ENCODE peak calls at places on chromosomes 6 and 20, in four cellular contexts. A is K562, Z is GM12878, G is H1. B is an unnamed sample.

GRCh38 chr20:7939663-7940062 is 595 bp downstream of the HAO1 start:
- DNase-seq in Z (no peak), G (no peak), A (no peak), B (no peak)

GRCh38 chr6:118867181-118867580 is 26.8 kb upstream of the ASF1A start:
- DNase-seq in G (no peak), Z (no peak), A (no peak), B (no peak)

GRCh38 chr6:17831135-17831534 is 124.4 kb upstream of the NUP153 start:
- DNase-seq in Z (no peak), A (no peak), G (no peak), B (no peak)

GRCh38 chr6:165659945-165660862 is 2.8 kb downstream of the PDE10A start:
- DNase-seq in Z (no peak), A (no peak), G (no peak), B (no peak)

GRCh38 chr6:63094947-63095346 is 116.3 kb upstream of the FKBP1C start:
- DNase-seq in G (no peak), A (no peak), Z (no peak), B (no peak)

GRCh38 chr6:77173472-77174074 is 289.7 kb downstream of the HTR1B start:
- DNase-seq in A (no peak), Z (no peak), G (peak), B (no peak)

GRCh38 chr6:13351271-13351670 is 22.9 kb upstream of the TBC1D7 start:
- DNase-seq in A (no peak), Z (no peak), G (no peak), B (no peak)

GRCh38 chr6:14738933-14739332 is 506.9 kb upstream of the JARID2 start:
- DNase-seq in G (no peak), A (no peak), Z (no peak), B (no peak)

GRCh38 chr6:4435981-4436445 is 300.6 kb upstream of the ECI2 start:
- DNase-seq in A (no peak), G (no peak), Z (no peak), B (no peak)

GRCh38 chr20:62795023-62795761 is 1.1 kb upstream of the MRGBP start:
- DNase-seq in Z (no peak), G (no peak), A (peak), B (no peak)

GRCh38 chr6:71403422-71404134 is 115.0 kb downstream of the OGFRL1 start:
- DNase-seq in G (no peak), A (no peak), Z (no peak), B (no peak)

GRCh38 chr20:32479697-32480140 is 105.4 kb downstream of the NOL4L start:
- DNase-seq in A (no peak), G (no peak), Z (no peak), B (no peak)

GRCh38 chr6:155247618-155248017 is 16.2 kb upstream of the CLDN20 start:
- DNase-seq in Z (no peak), G (no peak), A (no peak), B (no peak)

GRCh38 chr20:13777171-13777601 is 7.5 kb downstream of the ESF1 start:
- DNase-seq in Z (no peak), G (no peak), A (no peak), B (peak)

GRCh38 chr20:61118429-61119224 is 133.4 kb upstream of the CDH4 start:
- DNase-seq in G (no peak), Z (no peak), A (no peak), B (no peak)

GRCh38 chr6:169146536-169146935 is 107.1 kb downstream of the THBS2 start:
- DNase-seq in A (peak), G (no peak), Z (no peak), B (no peak)

GRCh38 chr20:51335329-51335841 is 207.1 kb downstream of the NFATC2 start:
- DNase-seq in A (no peak), G (no peak), Z (no peak), B (no peak)

GRCh38 chr6:89984926-89985743 is 90.9 kb downstream of the GJA10 start:
- DNase-seq in Z (no peak), G (no peak), A (peak), B (no peak)

GRCh38 chr20:16020971-16021370 is 552.3 kb downstream of the KIF16B start:
- DNase-seq in G (no peak), A (no peak), Z (no peak), B (no peak)

GRCh38 chr6:100554228-100554627 is 89.5 kb upstream of the SIM1 start:
- DNase-seq in Z (no peak), G (no peak), A (no peak), B (no peak)

GRCh38 chr20:14093652-14094051 is 98.3 kb downstream of the MACROD2 start:
- DNase-seq in Z (no peak), A (no peak), G (no peak), B (no peak)

GRCh38 chr20:59460352-59460751 is 144.0 kb upstream of the PHACTR3 start:
- DNase-seq in Z (no peak), A (no peak), G (no peak), B (no peak)

GRCh38 chr6:152127429-152128165 is 320.1 kb downstream of the ESR1 start:
- DNase-seq in A (no peak), Z (no peak), G (no peak), B (no peak)

GRCh38 chr6:170184324-170184723 is 106.6 kb downstream of the DLL1 start:
- DNase-seq in G (no peak), A (no peak), Z (no peak), B (no peak)

GRCh38 chr20:46963758-46964181 is 69.1 kb downstream of the EYA2 start:
- DNase-seq in G (no peak), A (no peak), Z (no peak), B (no peak)

GRCh38 chr20:46959081-46959692 is 64.5 kb downstream of the EYA2 start:
- DNase-seq in G (no peak), Z (no peak), A (no peak), B (peak)

GRCh38 chr20:41632896-41633295 is 14.7 kb upstream of the CHD6 start:
- DNase-seq in A (no peak), Z (no peak), G (no peak), B (no peak)

GRCh38 chr6:32668226-32668747 is 1.8 kb upstream of the HLA-DQB1 start:
- DNase-seq in Z (peak), A (no peak), G (no peak), B (peak)

GRCh38 chr6:10101551-10102252 is 313.2 kb downstream of the TFAP2A start:
- DNase-seq in Z (no peak), G (no peak), A (no peak), B (no peak)

GRCh38 chr6:143206550-143206949 is 145.9 kb downstream of the AIG1 start:
- DNase-seq in Z (no peak), G (no peak), A (no peak), B (no peak)

GRCh38 chr20:24942679-24943078 is 6.4 kb upstream of the CST7 start:
- DNase-seq in A (no peak), G (no peak), Z (no peak), B (no peak)

GRCh38 chr6:50240986-50241385 is 191.3 kb upstream of the DEFB112 start:
- DNase-seq in A (no peak), Z (no peak), G (no peak), B (no peak)

GRCh38 chr6:148342146-148343027 is at the start of gene SASH1:
- DNase-seq in G (peak), A (no peak), Z (peak), B (peak)

GRCh38 chr6:148343028-148343374 is 363 bp downstream of the SASH1 start:
- DNase-seq in G (no peak), A (no peak), Z (no peak), B (no peak)

GRCh38 chr6:148345578-148345977 is 2.9 kb downstream of the SASH1 start:
- DNase-seq in G (no peak), A (no peak), Z (no peak), B (no peak)

GRCh38 chr6:148345176-148345575 is 2.5 kb downstream of the SASH1 start:
- DNase-seq in A (no peak), G (no peak), Z (no peak), B (no peak)

DNA sequence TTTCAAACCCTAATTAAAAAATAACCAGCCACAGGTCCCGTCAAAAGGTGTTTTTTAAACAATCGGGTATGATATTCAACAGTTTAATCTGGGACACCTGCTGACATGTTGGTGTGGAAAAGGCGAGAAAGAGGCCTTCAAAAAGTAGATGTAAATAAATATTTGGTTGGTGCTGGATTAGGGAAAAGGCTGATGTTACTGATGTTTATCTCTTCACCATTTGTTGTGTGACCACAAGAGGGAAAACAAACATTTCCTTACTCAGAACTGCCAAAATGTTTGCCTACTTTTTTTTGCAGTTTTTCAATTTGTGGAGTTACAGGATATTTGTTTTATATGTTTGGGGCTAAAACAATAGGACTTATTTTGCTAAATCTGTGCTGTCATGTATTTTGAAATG is 745 bp downstream of the SASH1 start:
- DNase-seq in G (no peak), Z (no peak), A (no peak), B (no peak)
- TF ChIP-seq ZNF274 in G (no peak), Z (no peak), A (no peak), B (no peak)

DNA sequence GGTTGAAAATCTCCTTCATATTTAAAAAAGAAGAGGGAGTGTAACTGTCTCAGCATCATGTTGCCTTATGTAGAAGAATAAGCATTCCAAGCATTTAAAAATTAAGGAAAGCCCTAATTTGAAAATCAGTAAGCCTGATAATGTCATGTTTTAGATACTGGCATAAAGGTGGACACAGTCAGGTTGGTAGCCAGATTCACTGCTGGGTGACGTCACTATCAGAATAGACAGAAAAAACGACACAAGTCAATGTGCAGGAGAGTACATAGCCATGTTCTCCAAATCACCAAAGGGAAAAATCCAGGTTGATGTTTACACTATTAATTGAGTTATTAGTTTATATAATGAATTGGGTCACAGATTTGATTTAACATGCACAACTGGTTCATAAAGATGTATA is 50.8 kb upstream of the POU3F2 start:
- DNase-seq in G (no peak), Z (no peak), A (no peak), B (no peak)
- TF ChIP-seq EGR1 in G (no peak), Z (no peak), A (no peak), B (no peak)

GRCh38 chr6:52876056-52876787 is 33.3 kb downstream of the GSTA3 start:
- DNase-seq in A (no peak), G (no peak), Z (no peak), B (no peak)

GRCh38 chr6:52881662-52881995 is 27.9 kb downstream of the GSTA3 start:
- DNase-seq in G (no peak), A (no peak), Z (no peak), B (no peak)

GRCh38 chr6:52881996-52882841 is 27.3 kb downstream of the GSTA3 start:
- DNase-seq in Z (peak), A (peak), G (no peak), B (peak)

GRCh38 chr6:52877786-52878185 is 31.7 kb downstream of the GSTA3 start:
- DNase-seq in Z (no peak), A (no peak), G (no peak), B (no peak)

DNA sequence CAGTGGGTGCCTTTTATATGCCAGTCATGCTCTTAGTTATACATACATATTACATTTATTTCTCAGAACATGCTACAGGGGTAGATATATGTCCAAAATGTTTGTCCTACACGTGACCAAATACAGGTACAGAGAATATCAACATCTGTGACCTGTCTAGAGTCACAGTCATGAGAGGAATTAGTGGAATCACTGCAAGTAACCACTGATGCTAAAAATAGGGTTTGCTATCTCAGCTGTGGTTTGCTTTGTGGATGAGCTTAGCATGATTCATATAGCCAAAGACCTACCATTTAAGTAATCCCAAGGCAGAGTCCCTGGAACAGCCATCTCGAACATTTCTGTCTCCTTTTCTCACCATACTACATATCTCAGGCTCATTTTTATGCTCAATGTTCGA is 32.3 kb downstream of the GSTA3 start:
- DNase-seq in G (no peak), A (no peak), Z (no peak), B (peak)
- TF ChIP-seq SP1 in G (no peak), A (no peak), Z (no peak), B (no peak)

GRCh38 chr6:132272776-132273175 is 128.5 kb downstream of the MOXD1 start:
- DNase-seq in A (no peak), G (no peak), Z (no peak), B (no peak)
- TF ChIP-seq ZNF274 in A (no peak), G (no peak), Z (no peak), B (no peak)

DNA sequence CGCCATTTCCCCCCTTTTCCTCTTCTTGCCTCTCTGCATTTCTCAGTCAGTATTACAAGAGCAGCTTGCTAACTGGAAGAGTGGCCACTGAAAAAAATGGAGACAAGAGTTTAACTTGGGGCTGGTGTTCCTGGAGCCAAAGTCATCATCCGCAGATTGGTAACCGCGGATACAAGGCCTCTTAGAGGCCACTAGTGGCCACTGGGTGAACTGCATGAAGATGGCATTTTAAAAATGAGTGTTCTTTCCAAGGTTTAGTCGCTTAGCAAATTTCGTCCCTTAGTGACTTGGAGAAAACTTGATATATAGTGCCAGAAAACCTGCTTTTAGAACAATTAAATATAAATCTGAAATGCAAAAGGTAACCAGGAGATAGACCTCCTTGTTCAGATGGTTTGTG is 4.8 kb downstream of the F13A1 start:
- DNase-seq in Z (no peak), G (no peak), A (peak), B (peak)
- TF ChIP-seq EGR1 in Z (no peak), G (no peak), A (no peak), B (no peak)

GRCh38 chr6:137216875-137217553 is 2.2 kb downstream of the IFNGR1 start:
- DNase-seq in Z (no peak), A (no peak), G (no peak), B (no peak)

GRCh38 chr6:137217801-137218472 is 1.2 kb downstream of the IFNGR1 start:
- DNase-seq in Z (no peak), G (no peak), A (peak), B (no peak)

GRCh38 chr6:137219664-137220252 is 573 bp upstream of the IFNGR1 start:
- DNase-seq in A (no peak), G (no peak), Z (no peak), B (no peak)

GRCh38 chr6:137218473-137218916 is 690 bp downstream of the IFNGR1 start:
- DNase-seq in Z (peak), G (no peak), A (peak), B (no peak)

DNA sequence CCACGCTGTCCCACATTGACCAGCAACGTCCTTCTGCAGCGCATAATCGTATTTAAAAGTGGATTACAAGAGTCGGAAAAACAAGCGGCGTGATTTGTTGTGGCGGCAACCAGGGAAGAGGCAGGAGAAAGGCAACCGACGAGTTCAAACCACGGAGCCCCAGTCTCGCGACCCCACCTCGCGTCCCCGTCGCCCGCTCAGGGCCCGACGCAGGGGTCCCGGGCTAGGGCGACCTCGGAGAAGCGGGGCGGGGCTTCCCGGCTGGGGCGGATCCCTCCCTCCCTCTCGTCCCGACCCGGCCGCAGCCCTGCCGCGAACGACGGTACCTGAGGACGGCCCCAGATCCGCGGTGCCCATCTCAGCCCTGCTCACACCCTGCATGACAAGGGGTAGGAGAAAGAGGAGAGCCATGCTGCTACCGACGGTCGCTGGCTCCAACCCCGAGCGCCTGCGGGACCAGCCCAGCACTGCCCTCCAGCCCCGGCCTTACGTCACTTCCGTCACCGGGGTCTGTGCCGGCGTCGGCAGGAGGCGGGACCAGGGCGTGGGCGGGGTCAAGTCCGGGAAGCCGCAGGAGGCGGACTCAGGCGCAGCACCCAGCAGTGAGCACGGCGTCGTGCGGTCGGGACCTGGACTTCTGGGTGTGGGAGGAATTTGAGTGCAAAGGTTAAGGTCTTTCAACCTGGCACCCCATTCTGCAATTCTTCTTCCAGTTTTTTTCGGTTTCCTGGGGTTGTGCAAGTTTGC is at the start of gene IFNGR1:
- DNase-seq in Z (peak), G (peak), A (peak), B (peak)
- TF ChIP-seq SP1 in Z (peak), G (no peak), A (peak), B (peak)

DNA sequence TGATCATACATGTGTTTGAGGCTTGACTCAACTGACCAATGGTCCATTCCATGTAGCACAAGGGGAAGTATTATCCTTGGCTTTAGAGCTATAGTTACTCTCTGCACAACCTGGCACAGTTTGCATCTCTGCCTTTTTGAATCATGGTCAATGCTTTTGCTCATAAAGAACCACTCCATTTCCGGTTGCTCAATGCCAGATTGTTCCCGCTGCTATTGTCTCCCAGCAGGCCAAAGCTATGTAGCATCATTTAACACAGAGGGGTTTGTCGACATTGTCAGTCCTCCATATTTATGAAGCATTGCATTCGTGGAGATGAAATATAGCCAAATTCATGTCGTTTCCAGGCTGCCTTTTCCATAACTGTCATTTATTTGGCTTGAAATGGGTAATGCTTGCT is 598.8 kb downstream of the EPHA7 start:
- DNase-seq in A (no peak), G (no peak), Z (no peak), B (no peak)
- TF ChIP-seq ZNF274 in A (no peak), G (no peak), Z (no peak), B (no peak)